ENCODE peak calls at places on chromosomes 3 and 15, in four cellular contexts. J is A549, D is transverse colon, Z is mesendoderm. U is an unnamed sample.

GRCh38 chr15:71781179-71781964 is 29.0 kb upstream of the NR2E3 start:
- DNase-seq in J (no peak), D (no peak), Z (no peak), U (no peak)

GRCh38 chr3:31918179-31919165 is 62.6 kb downstream of the OSBPL10 start:
- DNase-seq in J (no peak), D (no peak), Z (peak), U (no peak)

GRCh38 chr15:71780349-71780976 is 29.9 kb upstream of the NR2E3 start:
- DNase-seq in J (peak), D (peak), Z (peak), U (no peak)

GRCh38 chr3:42216820-42217416 is 49.1 kb downstream of the CCK start:
- DNase-seq in J (no peak), D (no peak), Z (peak), U (no peak)

GRCh38 chr15:62392411-62392810 is 227.3 kb upstream of the C2CD4B start:
- DNase-seq in J (peak), D (peak), Z (peak), U (peak)

GRCh38 chr3:14143826-14144225 is 19.0 kb downstream of the TMEM43 start:
- DNase-seq in J (peak), D (peak), Z (peak), U (no peak)

GRCh38 chr15:69939513-69940440 is 157.9 kb downstream of the TLE3 start:
- DNase-seq in J (no peak), D (no peak), Z (peak), U (peak)

GRCh38 chr15:89104172-89104564 is 15.9 kb downstream of the ABHD2 start:
- DNase-seq in J (no peak), D (no peak), Z (no peak), U (no peak)

GRCh38 chr15:32718822-32719716 is 1.3 kb downstream of the GREM1 start:
- DNase-seq in J (peak), D (peak), Z (peak), U (no peak)

GRCh38 chr3:141336672-141337522 is 31.4 kb upstream of the ZBTB38 start:
- DNase-seq in J (peak), D (no peak), Z (no peak), U (no peak)
- H3K27ac ChIP-seq in J (peak), D (no peak), Z (no peak), U (peak)

GRCh38 chr3:46284981-46285683 is 42.9 kb downstream of the CCR3 start:
- DNase-seq in J (no peak), D (no peak), Z (no peak), U (no peak)

GRCh38 chr3:46285931-46286330 is 43.7 kb downstream of the CCR3 start:
- DNase-seq in J (no peak), D (no peak), Z (no peak), U (no peak)

GRCh38 chr3:46282696-46283095 is 40.4 kb downstream of the CCR3 start:
- DNase-seq in J (no peak), D (no peak), Z (no peak), U (no peak)

GRCh38 chr3:46282041-46282440 is 39.8 kb downstream of the CCR3 start:
- DNase-seq in J (no peak), D (no peak), Z (no peak), U (no peak)

GRCh38 chr3:46283851-46284450 is 41.7 kb downstream of the CCR3 start:
- DNase-seq in J (no peak), D (no peak), Z (no peak), U (no peak)
- H3K27ac ChIP-seq in J (no peak), D (no peak), Z (no peak), U (no peak)

GRCh38 chr15:37056168-37056893 is 44.0 kb downstream of the MEIS2 start:
- DNase-seq in J (no peak), D (no peak), Z (no peak), U (no peak)
- H3K27ac ChIP-seq in J (no peak), D (peak), Z (no peak), U (peak)

GRCh38 chr3:11844891-11845290 is 1.8 kb downstream of the TAMM41 start:
- DNase-seq in J (no peak), D (no peak), Z (no peak), U (peak)
- H3K27ac ChIP-seq in J (no peak), D (peak), Z (no peak), U (peak)

DNA sequence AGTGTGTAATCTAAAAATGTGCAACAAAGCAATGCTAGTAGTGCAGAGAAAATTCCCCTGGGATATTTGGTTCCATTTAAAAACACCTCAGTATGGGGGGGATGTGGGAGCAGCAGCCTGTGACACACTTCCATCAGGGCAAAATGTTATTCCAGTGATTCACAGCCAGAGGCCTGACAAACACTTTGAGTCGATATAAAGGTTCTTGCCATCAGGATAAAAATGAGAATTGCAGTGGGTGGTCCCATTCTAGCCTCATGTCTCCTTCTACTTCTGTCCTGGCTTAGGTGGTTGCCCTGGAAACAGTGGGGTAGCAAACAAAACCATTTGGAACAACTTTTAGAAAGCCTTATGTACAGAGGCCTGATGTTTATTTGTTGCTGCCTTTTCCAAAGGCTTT is 84.0 kb upstream of the ZNF280D start:
- DNase-seq in J (peak), D (no peak), Z (peak), U (no peak)
- H3K27ac ChIP-seq in J (no peak), D (no peak), Z (no peak), U (peak)

GRCh38 chr15:39133201-39133600 is 447.7 kb upstream of the THBS1 start:
- DNase-seq in J (peak), D (no peak), Z (no peak), U (no peak)
- H3K27ac ChIP-seq in J (peak), D (peak), Z (no peak), U (no peak)

GRCh38 chr3:107172411-107172810 is 204.8 kb upstream of the CCDC54 start:
- DNase-seq in J (no peak), D (no peak), Z (no peak), U (no peak)
- H3K27ac ChIP-seq in J (no peak), D (no peak), Z (no peak), U (no peak)

DNA sequence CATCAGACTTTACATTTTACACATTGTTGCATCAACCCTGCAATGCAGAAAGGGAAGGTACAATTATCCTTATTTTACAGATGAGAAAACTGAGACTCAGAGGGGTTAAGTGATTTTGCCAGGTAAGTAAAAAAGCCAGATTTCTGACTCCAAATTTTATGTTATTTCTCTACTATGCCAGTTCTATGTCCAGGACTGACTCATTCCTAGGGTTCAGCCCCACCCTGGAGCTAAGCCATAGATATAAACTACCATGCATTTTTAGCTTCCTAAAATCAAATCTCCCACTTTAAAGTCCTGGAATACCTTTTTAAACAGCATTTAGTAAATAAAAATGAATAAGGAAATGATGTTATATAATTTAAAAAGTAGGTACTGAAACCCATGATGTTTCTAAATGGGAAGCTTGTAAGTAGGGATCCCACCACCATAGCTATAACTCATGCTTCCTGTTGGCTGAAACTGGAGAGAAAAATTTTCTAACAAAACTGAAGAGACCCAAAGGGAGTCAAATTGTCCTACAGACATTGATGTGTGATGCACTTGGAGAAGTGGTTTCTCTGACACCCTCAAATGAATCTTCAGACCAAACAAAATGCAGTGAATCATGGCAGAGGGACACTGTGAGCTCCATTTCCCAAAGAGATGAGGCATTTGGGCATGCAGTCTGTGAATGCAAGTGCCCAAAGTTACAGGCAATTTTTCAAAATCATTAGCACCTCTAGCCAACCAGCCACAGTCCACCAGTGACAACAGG is 301.7 kb upstream of the UMPS start:
- DNase-seq in J (no peak), D (no peak), Z (no peak), U (no peak)
- H3K27ac ChIP-seq in J (no peak), D (no peak), Z (no peak), U (no peak)

GRCh38 chr3:98971183-98971681 is 69.7 kb upstream of the DCBLD2 start:
- DNase-seq in J (peak), D (no peak), Z (no peak), U (no peak)

GRCh38 chr3:98969295-98969694 is 67.8 kb upstream of the DCBLD2 start:
- DNase-seq in J (no peak), D (no peak), Z (no peak), U (no peak)

GRCh38 chr3:98974442-98974841 is 72.9 kb upstream of the DCBLD2 start:
- DNase-seq in J (no peak), D (no peak), Z (no peak), U (no peak)

GRCh38 chr3:98972155-98972554 is 70.7 kb upstream of the DCBLD2 start:
- DNase-seq in J (peak), D (no peak), Z (no peak), U (no peak)

GRCh38 chr3:98972720-98973119 is 71.2 kb upstream of the DCBLD2 start:
- DNase-seq in J (peak), D (no peak), Z (no peak), U (no peak)
- H3K27ac ChIP-seq in J (peak), D (no peak), Z (no peak), U (no peak)

DNA sequence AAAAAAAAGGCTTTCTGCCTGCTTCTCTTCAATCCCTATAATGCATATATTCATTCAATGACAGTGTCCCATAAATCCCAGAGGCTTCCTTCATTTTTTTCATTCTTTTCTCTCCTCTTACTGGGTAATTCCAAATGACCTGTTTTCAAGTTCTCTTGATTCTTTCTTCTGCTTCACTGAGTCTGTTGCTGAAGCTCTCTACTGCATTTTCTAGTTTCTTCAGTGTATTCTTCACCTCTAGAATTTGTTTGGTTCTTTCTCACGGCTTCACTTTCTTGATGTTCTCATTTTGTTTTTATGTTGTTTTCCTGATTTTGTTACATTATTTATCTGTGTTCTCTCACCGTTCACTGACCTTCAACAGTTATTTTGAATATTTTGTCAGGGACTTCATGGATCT is 141.6 kb downstream of the SCAPER start:
- DNase-seq in J (no peak), D (no peak), Z (no peak), U (no peak)
- H3K27ac ChIP-seq in J (no peak), D (no peak), Z (no peak), U (no peak)